ENCODE peak calls at places on chromosome 10, in nine cellular contexts. F, B, C, I, A, O, N, H and D are unnamed samples.
A peak's percentile ranks its signal among the peaks of the same experiment; 100 is the strongest.

GRCh38 chr10:98886686-98887085 is 349.0 kb downstream of the HPSE2 start:
- DNase-seq in F (peak; percentile 10), B (peak; percentile 10), C (no peak), I (no peak), A (no peak), O (no peak), N (no peak), H (no peak), D (no peak)

GRCh38 chr10:16393271-16393858 is 43.4 kb upstream of the PTER start:
- DNase-seq in F (no peak), B (no peak), C (no peak), I (no peak), A (no peak), O (no peak), N (no peak), H (no peak), D (no peak)

GRCh38 chr10:112261281-112261822 is 21.8 kb upstream of the TECTB start:
- DNase-seq in F (peak; percentile 2), B (peak; percentile 67), C (no peak), I (peak; percentile 28), A (no peak), O (no peak), N (peak; percentile 82), H (peak; percentile 73), D (no peak)

GRCh38 chr10:109914966-109915365 is 8.3 kb downstream of the XPNPEP1 start:
- DNase-seq in F (peak; percentile 86), B (peak; percentile 89), C (peak; percentile 79), I (peak; percentile 73), A (peak; percentile 31), O (no peak), N (peak; percentile 83), H (peak; percentile 83), D (no peak)

GRCh38 chr10:22992075-22992474 is 64.2 kb downstream of the ARMC3 start:
- DNase-seq in F (no peak), B (no peak), C (no peak), I (no peak), A (peak; percentile 53), O (no peak), N (no peak), H (no peak), D (peak; percentile 32)

GRCh38 chr10:77179015-77179695 is 458.5 kb downstream of the KCNMA1 start:
- DNase-seq in F (peak; percentile 94), B (peak; percentile 90), C (peak; percentile 80), I (peak; percentile 75), A (no peak), O (no peak), N (peak; percentile 91), H (peak; percentile 65), D (no peak)

GRCh38 chr10:104435822-104436221 is 82.2 kb downstream of the CFAP58 start:
- DNase-seq in F (peak; percentile 14), B (peak; percentile 79), C (no peak), I (no peak), A (no peak), O (no peak), N (peak; percentile 41), H (no peak), D (no peak)

GRCh38 chr10:69214666-69215131 is 5.4 kb upstream of the HKDC1 start:
- DNase-seq in F (no peak), B (no peak), C (no peak), I (no peak), A (no peak), O (no peak), N (no peak), H (no peak), D (no peak)

GRCh38 chr10:119693262-119693957 is 32.4 kb upstream of the INPP5F start:
- DNase-seq in F (no peak), B (no peak), C (no peak), I (no peak), A (peak; percentile 63), O (no peak), N (no peak), H (no peak), D (peak; percentile 70)

GRCh38 chr10:117678106-117678505 is 135.6 kb downstream of the EMX2 start:
- DNase-seq in F (no peak), B (no peak), C (no peak), I (no peak), A (no peak), O (peak; percentile 49), N (peak; percentile 31), H (no peak), D (no peak)

GRCh38 chr10:6530211-6530840 is 49.8 kb downstream of the PRKCQ start:
- DNase-seq in F (no peak), B (no peak), C (no peak), I (no peak), A (no peak), O (no peak), N (no peak), H (no peak), D (no peak)

GRCh38 chr10:3776796-3777571 is 8.0 kb downstream of the KLF6 start:
- DNase-seq in F (peak; percentile 92), B (peak; percentile 91), C (peak; percentile 87), I (no peak), A (no peak), O (peak; percentile 82), N (peak; percentile 96), H (peak; percentile 77), D (no peak)

GRCh38 chr10:124677871-124678565 is 66.2 kb downstream of the FAM53B start:
- DNase-seq in F (peak; percentile 18), B (no peak), C (no peak), I (no peak), A (no peak), O (no peak), N (peak; percentile 79), H (no peak), D (no peak)

GRCh38 chr10:3538850-3539531 is 246.0 kb downstream of the KLF6 start:
- DNase-seq in F (peak; percentile 97), B (peak; percentile 95), C (peak; percentile 81), I (peak; percentile 92), A (no peak), O (no peak), N (peak; percentile 97), H (peak; percentile 81), D (no peak)

GRCh38 chr10:102455893-102456471 is 4.6 kb upstream of the C10orf95 start:
- DNase-seq in F (peak; percentile 89), B (peak; percentile 67), C (peak; percentile 59), I (peak; percentile 66), A (no peak), O (no peak), N (peak; percentile 84), H (peak; percentile 86), D (no peak)

DNA sequence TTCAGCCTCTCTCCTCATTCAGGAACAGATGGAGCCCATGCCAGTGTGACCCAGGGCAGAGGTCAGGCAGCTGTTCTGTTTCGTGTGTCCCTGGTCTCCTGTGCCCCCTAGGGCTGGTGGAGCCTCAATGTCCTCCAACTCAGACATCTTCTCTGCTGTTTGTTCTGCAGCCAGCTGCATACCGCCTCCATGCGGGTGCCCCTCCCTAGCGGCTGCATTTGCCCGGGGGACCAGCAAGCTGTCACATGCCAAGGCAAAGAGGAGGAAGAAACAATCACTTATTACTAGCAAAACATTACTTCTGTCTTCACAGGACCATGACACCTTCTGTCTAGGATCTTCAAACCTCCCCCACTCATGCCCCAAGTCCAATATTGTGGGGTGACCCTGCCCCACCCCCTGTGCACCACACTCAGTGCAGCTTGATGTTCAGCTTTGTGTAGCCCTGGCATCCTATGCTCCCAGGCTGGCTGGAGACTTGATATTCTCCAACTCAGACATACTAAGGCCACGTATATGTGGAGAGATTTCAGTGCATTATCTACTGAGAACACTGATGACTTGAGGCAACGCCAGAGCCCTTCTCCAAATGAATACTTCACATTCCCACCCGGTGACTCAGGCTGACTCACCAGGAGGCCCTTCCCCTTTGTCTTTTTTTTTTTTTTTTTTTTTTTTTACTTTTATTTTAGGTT is 188.9 kb downstream of the SKIDA1 start:
- DNase-seq in F (peak; percentile 97), B (peak; percentile 92), C (peak; percentile 91), I (peak; percentile 74), A (no peak), O (no peak), N (peak; percentile 94), H (peak; percentile 86), D (no peak)
- TF ChIP-seq CTCF in F (no peak), B (no peak), C (no peak), I (no peak), A (no peak), O (no peak), N (no peak), H (no peak), D (no peak)

GRCh38 chr10:128560993-128561392 is 434.8 kb upstream of the MKI67 start:
- DNase-seq in F (no peak), B (no peak), C (no peak), I (no peak), A (no peak), O (no peak), N (no peak), H (no peak), D (no peak)

GRCh38 chr10:128567561-128567960 is 441.3 kb upstream of the MKI67 start:
- DNase-seq in F (no peak), B (no peak), C (no peak), I (no peak), A (no peak), O (no peak), N (no peak), H (no peak), D (no peak)

GRCh38 chr10:128563904-128564303 is 437.7 kb upstream of the MKI67 start:
- DNase-seq in F (no peak), B (no peak), C (no peak), I (no peak), A (no peak), O (no peak), N (no peak), H (no peak), D (no peak)

GRCh38 chr10:128566376-128566968 is 440.2 kb upstream of the MKI67 start:
- DNase-seq in F (no peak), B (no peak), C (no peak), I (no peak), A (no peak), O (no peak), N (no peak), H (no peak), D (no peak)

GRCh38 chr10:128563387-128563786 is 437.2 kb upstream of the MKI67 start:
- DNase-seq in F (no peak), B (no peak), C (no peak), I (no peak), A (no peak), O (no peak), N (no peak), H (no peak), D (no peak)
- TF ChIP-seq CTCF in F (no peak), B (no peak), C (no peak), I (no peak), A (no peak), O (no peak), N (no peak), H (no peak), D (no peak)

GRCh38 chr10:34156781-34157425 is 658.2 kb downstream of the PARD3 start:
- DNase-seq in F (peak; percentile 25), B (peak; percentile 58), C (peak; percentile 21), I (no peak), A (no peak), O (no peak), N (peak; percentile 66), H (peak; percentile 9), D (no peak)
- TF ChIP-seq CTCF in F (peak; percentile 31), B (peak; percentile 59), C (peak; percentile 44), I (peak; percentile 32), A (no peak), O (no peak), N (peak; percentile 52), H (no peak), D (no peak)

DNA sequence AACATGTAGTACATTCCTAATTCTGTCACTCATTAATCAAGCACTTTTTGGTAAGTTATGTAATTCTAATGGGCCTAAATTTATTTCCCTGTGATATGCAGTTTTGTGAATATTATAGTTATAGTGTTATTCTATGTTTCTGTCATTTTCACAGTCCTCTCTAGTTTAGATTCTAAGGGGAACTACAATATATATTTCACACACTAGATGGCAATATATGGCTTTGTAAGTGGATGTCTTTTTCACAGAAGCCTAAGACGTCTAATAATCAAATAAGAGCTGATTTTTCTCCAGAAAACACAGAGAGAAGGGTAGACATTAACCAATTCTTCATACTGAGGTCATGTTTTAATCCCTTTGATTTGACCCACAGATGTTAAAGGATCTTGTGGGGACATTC is 18.0 kb downstream of the RNLS start:
- DNase-seq in F (peak; percentile 72), B (peak; percentile 43), C (no peak), I (no peak), A (peak; percentile 23), O (no peak), N (peak; percentile 42), H (peak; percentile 15), D (peak; percentile 35)
- TF ChIP-seq CTCF in F (peak; percentile 54), B (peak; percentile 80), C (peak; percentile 46), I (peak; percentile 37), A (peak; percentile 48), O (no peak), N (peak; percentile 63), H (peak; percentile 63), D (no peak)